ENCODE peak calls at places on chromosomes 11 and 22, in nine cellular contexts. K, S, I, P, O, J, L, U and A are unnamed samples.

GRCh38 chr11:69339041-69339733 is 45.2 kb downstream of the MYEOV start:
- DNase-seq in K (no peak), S (no peak), I (no peak), P (no peak), O (no peak), J (no peak), L (no peak), U (no peak), A (no peak)

GRCh38 chr11:66604161-66604560 is 11.2 kb downstream of the CCS start:
- DNase-seq in K (no peak), S (no peak), I (no peak), P (no peak), O (no peak), J (no peak), L (no peak), U (no peak), A (no peak)

GRCh38 chr22:35392357-35392756 is 7.6 kb upstream of the MCM5 start:
- DNase-seq in K (no peak), S (no peak), I (no peak), P (no peak), O (no peak), J (no peak), L (no peak), U (no peak), A (no peak)

GRCh38 chr11:69553416-69554357 is 72.2 kb downstream of the LINC01488 start:
- DNase-seq in K (no peak), S (no peak), I (no peak), P (no peak), O (no peak), J (no peak), L (no peak), U (no peak), A (no peak)

GRCh38 chr22:42792909-42793847 is 63.9 kb downstream of the ARFGAP3 start:
- DNase-seq in K (no peak), S (no peak), I (no peak), P (no peak), O (peak), J (no peak), L (no peak), U (no peak), A (no peak)

GRCh38 chr11:1156506-1157340 is 1.0 kb upstream of the MUC5AC start:
- DNase-seq in K (peak), S (no peak), I (no peak), P (no peak), O (no peak), J (no peak), L (no peak), U (no peak), A (no peak)

GRCh38 chr11:45218705-45219104 is 67.4 kb downstream of the SYT13 start:
- DNase-seq in K (no peak), S (no peak), I (no peak), P (no peak), O (no peak), J (no peak), L (no peak), U (no peak), A (no peak)

GRCh38 chr22:45072322-45072903 is 62.6 kb upstream of the PHF21B start:
- DNase-seq in K (no peak), S (peak), I (peak), P (peak), O (no peak), J (peak), L (peak), U (peak), A (peak)

GRCh38 chr11:43010042-43010441 is 301.8 kb upstream of the API5 start:
- DNase-seq in K (peak), S (no peak), I (no peak), P (no peak), O (no peak), J (no peak), L (no peak), U (no peak), A (no peak)

GRCh38 chr11:111923351-111923788 is 4.7 kb downstream of the C11orf52 start:
- DNase-seq in K (no peak), S (no peak), I (no peak), P (peak), O (no peak), J (no peak), L (no peak), U (no peak), A (peak)

GRCh38 chr11:108093128-108093904 is 28.1 kb upstream of the ACAT1 start:
- DNase-seq in K (no peak), S (no peak), I (no peak), P (no peak), O (no peak), J (no peak), L (no peak), U (no peak), A (peak)

GRCh38 chr11:8913961-8914660 is 3.1 kb downstream of the AKIP1 start:
- DNase-seq in K (peak), S (no peak), I (peak), P (peak), O (peak), J (peak), L (no peak), U (no peak), A (no peak)

GRCh38 chr11:45669146-45669545 is 3.7 kb upstream of the CHST1 start:
- DNase-seq in K (no peak), S (no peak), I (no peak), P (peak), O (no peak), J (no peak), L (no peak), U (peak), A (no peak)

GRCh38 chr11:17730137-17730536 is 4.4 kb upstream of the KCNC1 start:
- DNase-seq in K (no peak), S (no peak), I (no peak), P (no peak), O (no peak), J (no peak), L (no peak), U (no peak), A (no peak)

GRCh38 chr22:42805016-42805997 is 51.8 kb downstream of the ARFGAP3 start:
- DNase-seq in K (no peak), S (no peak), I (peak), P (peak), O (no peak), J (no peak), L (no peak), U (no peak), A (no peak)

GRCh38 chr22:30427871-30428270 is 2.3 kb downstream of the MTFP1 start:
- DNase-seq in K (no peak), S (no peak), I (no peak), P (no peak), O (no peak), J (no peak), L (no peak), U (no peak), A (no peak)

GRCh38 chr11:131465746-131466145 is 95.3 kb downstream of the NTM start:
- DNase-seq in K (peak), S (no peak), I (no peak), P (no peak), O (no peak), J (peak), L (no peak), U (no peak), A (no peak)

GRCh38 chr11:28296426-28296825 is 188.2 kb downstream of the METTL15 start:
- DNase-seq in K (no peak), S (no peak), I (no peak), P (no peak), O (no peak), J (no peak), L (no peak), U (no peak), A (no peak)

GRCh38 chr11:20117291-20117690 is 43.0 kb downstream of the DBX1 start:
- DNase-seq in K (no peak), S (no peak), I (no peak), P (no peak), O (no peak), J (no peak), L (no peak), U (no peak), A (peak)

GRCh38 chr11:68471360-68472340 is 11.1 kb downstream of the PPP6R3 start:
- DNase-seq in K (peak), S (no peak), I (peak), P (peak), O (no peak), J (no peak), L (no peak), U (peak), A (peak)

GRCh38 chr11:45451766-45452440 is 165.8 kb upstream of the SYT13 start:
- DNase-seq in K (no peak), S (no peak), I (no peak), P (no peak), O (no peak), J (no peak), L (no peak), U (no peak), A (no peak)

GRCh38 chr22:29626497-29627195 is 23.2 kb downstream of the NF2 start:
- DNase-seq in K (peak), S (no peak), I (peak), P (peak), O (no peak), J (no peak), L (no peak), U (peak), A (peak)

GRCh38 chr11:64854534-64855502 is 10.4 kb upstream of the CDC42BPG start:
- DNase-seq in K (peak), S (peak), I (peak), P (peak), O (peak), J (no peak), L (peak), U (peak), A (peak)

GRCh38 chr11:130427581-130428211 is 713 bp downstream of the ADAMTS8 start:
- DNase-seq in K (no peak), S (no peak), I (no peak), P (no peak), O (no peak), J (peak), L (no peak), U (no peak), A (no peak)

GRCh38 chr22:30104501-30105156 is 24.4 kb downstream of the HORMAD2 start:
- DNase-seq in K (no peak), S (no peak), I (no peak), P (peak), O (no peak), J (no peak), L (no peak), U (no peak), A (peak)

GRCh38 chr11:93476796-93477195 is 66.4 kb downstream of the SMCO4 start:
- DNase-seq in K (no peak), S (no peak), I (peak), P (peak), O (no peak), J (no peak), L (no peak), U (no peak), A (peak)

GRCh38 chr11:1410366-1411291 is 20.9 kb downstream of the BRSK2 start:
- DNase-seq in K (no peak), S (no peak), I (no peak), P (no peak), O (no peak), J (no peak), L (no peak), U (no peak), A (no peak)

GRCh38 chr11:127003260-127003981 is 2.9 kb upstream of the KIRREL3 start:
- DNase-seq in K (peak), S (no peak), I (peak), P (peak), O (no peak), J (peak), L (no peak), U (no peak), A (peak)

GRCh38 chr11:109347304-109347703 is 74.7 kb upstream of the C11orf87 start:
- DNase-seq in K (no peak), S (no peak), I (no peak), P (no peak), O (no peak), J (no peak), L (no peak), U (no peak), A (no peak)

GRCh38 chr22:30017375-30017774 is 62.9 kb upstream of the HORMAD2 start:
- DNase-seq in K (no peak), S (no peak), I (no peak), P (no peak), O (no peak), J (no peak), L (no peak), U (no peak), A (peak)

GRCh38 chr11:25733777-25734176 is 598.2 kb upstream of the ANO3 start:
- DNase-seq in K (no peak), S (no peak), I (no peak), P (no peak), O (no peak), J (no peak), L (no peak), U (no peak), A (no peak)
- TF ChIP-seq CTCF in K (no peak), S (no peak), I (no peak), P (peak), O (no peak), J (no peak), L (no peak), U (peak), A (no peak)

GRCh38 chr11:80914311-80914710 is 1473.5 kb upstream of the TENM4 start:
- DNase-seq in K (no peak), S (no peak), I (no peak), P (no peak), O (no peak), J (no peak), L (no peak), U (no peak), A (no peak)
- TF ChIP-seq CTCF in K (no peak), S (no peak), I (no peak), P (no peak), O (no peak), J (no peak), L (no peak), U (no peak), A (no peak)

GRCh38 chr22:47434336-47435203 is 672.1 kb downstream of the TBC1D22A start:
- DNase-seq in K (no peak), S (no peak), I (no peak), P (no peak), O (no peak), J (no peak), L (no peak), U (no peak), A (no peak)
- TF ChIP-seq CTCF in K (no peak), S (no peak), I (no peak), P (no peak), O (no peak), J (no peak), L (no peak), U (no peak), A (no peak)

GRCh38 chr11:118435893-118436624 is at the start of gene KMT2A:
- DNase-seq in K (peak), S (peak), I (peak), P (peak), O (peak), J (peak), L (peak), U (peak), A (peak)
- TF ChIP-seq CTCF in K (no peak), S (no peak), I (no peak), P (no peak), O (peak), J (no peak), L (no peak), U (no peak), A (no peak)

DNA sequence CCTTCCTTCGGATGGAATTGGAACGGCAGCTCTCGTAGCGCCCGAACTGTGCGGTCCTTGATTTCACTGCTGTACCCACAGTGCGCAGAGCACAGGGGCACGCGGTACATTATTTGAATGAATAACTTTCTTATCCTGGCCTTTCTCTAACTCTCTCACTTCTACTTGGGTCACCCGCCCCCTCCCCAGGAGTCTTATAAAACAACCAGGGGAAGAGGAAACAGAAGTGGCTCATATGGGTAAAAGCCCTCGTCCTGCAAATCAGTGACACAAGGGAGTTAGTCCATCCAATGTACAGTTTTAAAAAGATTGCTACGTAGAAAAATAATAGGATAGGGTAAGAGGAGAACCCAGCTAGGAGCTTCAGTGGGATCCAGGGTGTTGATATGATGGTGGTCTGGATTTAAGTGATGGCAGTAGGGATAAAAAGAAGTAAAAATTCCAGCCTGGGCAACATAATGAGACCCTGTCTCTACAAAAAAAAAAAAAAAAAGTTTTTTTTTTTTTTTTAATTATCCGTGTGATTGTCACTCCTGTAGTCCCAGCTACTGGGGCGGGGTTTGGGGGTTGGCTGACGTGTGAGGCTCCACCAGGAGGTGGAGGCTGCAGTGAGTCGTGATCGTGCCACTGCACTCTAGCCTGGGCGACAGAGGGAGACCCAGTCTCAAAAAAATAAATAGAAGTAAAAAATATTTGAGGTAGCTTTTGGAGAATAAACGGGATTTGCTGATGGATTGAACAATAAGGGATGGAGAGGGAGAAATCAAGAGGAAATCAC is 7.1 kb upstream of the L3MBTL2 start:
- DNase-seq in K (peak), S (no peak), I (no peak), P (no peak), O (no peak), J (peak), L (no peak), U (no peak), A (no peak)
- TF ChIP-seq CTCF in K (no peak), S (no peak), I (no peak), P (no peak), O (peak), J (no peak), L (no peak), U (no peak), A (peak)

GRCh38 chr11:59429924-59430516 is 3.8 kb upstream of the OR5A2 start:
- DNase-seq in K (peak), S (no peak), I (peak), P (peak), O (peak), J (peak), L (peak), U (peak), A (peak)
- TF ChIP-seq CTCF in K (peak), S (no peak), I (peak), P (peak), O (peak), J (peak), L (peak), U (peak), A (peak)

DNA sequence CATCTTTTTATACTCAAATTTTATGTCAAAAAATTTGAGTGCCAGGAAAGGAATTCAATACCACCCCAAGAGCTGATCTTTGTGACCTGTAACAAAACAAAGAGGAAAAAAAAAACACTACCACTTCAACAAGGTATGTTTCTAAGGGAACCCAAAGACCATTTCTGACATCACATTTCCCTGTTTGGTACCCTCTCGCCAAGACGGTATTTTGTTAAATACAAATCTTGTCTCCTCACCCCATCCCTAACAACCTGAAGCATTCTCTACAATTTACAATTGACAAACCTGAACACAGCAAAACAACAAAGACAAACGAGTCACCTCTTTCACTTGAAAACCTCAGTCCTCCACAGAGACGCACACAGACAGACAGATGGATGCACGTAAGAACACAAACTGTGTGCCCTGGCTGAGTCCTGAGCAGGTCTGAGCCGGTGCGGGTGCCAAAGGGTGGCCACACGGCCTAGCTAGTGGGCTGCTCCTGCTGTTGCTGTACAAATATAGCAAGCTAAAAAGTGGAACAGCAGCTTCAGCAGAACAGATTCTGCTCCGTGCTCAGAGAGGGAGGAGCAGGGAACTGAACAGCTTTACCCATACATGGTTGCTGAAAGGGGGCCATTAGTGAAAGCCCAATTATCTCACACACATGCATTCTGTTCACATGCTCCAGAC is 28.6 kb downstream of the CELF1 start:
- DNase-seq in K (no peak), S (no peak), I (peak), P (peak), O (peak), J (no peak), L (no peak), U (no peak), A (no peak)
- TF ChIP-seq CTCF in K (no peak), S (no peak), I (no peak), P (no peak), O (no peak), J (no peak), L (no peak), U (no peak), A (no peak)

DNA sequence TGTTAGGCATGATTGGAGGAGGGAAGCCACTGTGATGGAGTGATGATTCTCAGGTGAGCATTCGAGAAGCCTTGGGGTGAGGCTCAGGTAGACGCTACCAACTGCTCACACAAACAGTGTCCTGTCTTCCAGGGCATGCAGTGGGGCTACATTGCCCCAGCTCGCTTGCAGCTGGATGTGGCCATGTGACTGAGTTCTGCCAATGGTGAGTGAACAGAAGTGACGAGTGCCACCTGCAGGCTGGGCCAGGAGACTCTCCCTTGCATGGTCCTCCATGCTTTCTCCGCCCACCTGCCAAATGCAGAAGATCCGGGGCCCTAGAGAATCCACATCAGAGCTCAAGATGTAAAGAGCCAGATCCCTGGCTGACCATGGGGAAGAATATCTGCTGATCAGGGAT is 195.9 kb downstream of the BCR start:
- DNase-seq in K (peak), S (no peak), I (peak), P (no peak), O (no peak), J (peak), L (peak), U (no peak), A (no peak)
- TF ChIP-seq CTCF in K (peak), S (no peak), I (peak), P (peak), O (peak), J (no peak), L (peak), U (peak), A (peak)